ENCODE peak calls at places on chromosomes 5 and 9, in six cellular contexts. H is H1, U is HepG2, L is K562, K is esophagus muscularis mucosa, W is ovary. Y is an unnamed sample.

GRCh38 chr9:110220809-110221208 is 12.8 kb upstream of the C9orf152 start:
- DNase-seq in H (no peak), K (no peak), W (no peak), U (peak), L (no peak), Y (no peak)

GRCh38 chr9:14437336-14438231 is 123.6 kb upstream of the NFIB start:
- DNase-seq in K (no peak), H (no peak), L (no peak), W (peak), U (no peak), Y (no peak)

GRCh38 chr9:128280084-128280622 is 4.1 kb downstream of the SWI5 start:
- DNase-seq in H (no peak), W (no peak), U (no peak), K (no peak), L (no peak), Y (no peak)

GRCh38 chr5:171122372-171122771 is 186.7 kb upstream of the TLX3 start:
- DNase-seq in K (no peak), U (no peak), H (no peak), L (no peak), W (no peak), Y (no peak)

GRCh38 chr5:113276001-113276400 is 158.8 kb downstream of the TSSK1B start:
- DNase-seq in K (no peak), W (no peak), U (no peak), H (no peak), L (no peak), Y (no peak)

GRCh38 chr9:137607141-137607857 is 1.8 kb downstream of the ARRDC1 start:
- DNase-seq in U (no peak), W (no peak), K (no peak), H (no peak), L (no peak), Y (no peak)

GRCh38 chr5:73722224-73722623 is 96.2 kb downstream of the ARHGEF28 start:
- DNase-seq in H (no peak), L (no peak), W (no peak), U (no peak), K (no peak), Y (no peak)

GRCh38 chr5:130871346-130872086 is 293.5 kb downstream of the HINT1 start:
- DNase-seq in U (peak), W (no peak), L (peak), H (no peak), K (no peak), Y (peak)

GRCh38 chr5:139637438-139638089 is 10.6 kb upstream of the CXXC5 start:
- DNase-seq in W (peak), L (peak), U (peak), K (peak), H (no peak), Y (peak)

GRCh38 chr5:74034738-74035137 is 408.7 kb downstream of the ARHGEF28 start:
- DNase-seq in L (no peak), U (no peak), H (no peak), K (no peak), W (no peak), Y (no peak)

GRCh38 chr5:135031146-135031812 is 2.7 kb downstream of the PITX1 start:
- DNase-seq in W (no peak), U (no peak), H (no peak), K (no peak), L (no peak), Y (no peak)

GRCh38 chr5:160064441-160064840 is 54.8 kb downstream of the PWWP2A start:
- DNase-seq in H (no peak), L (peak), K (no peak), U (no peak), W (no peak), Y (peak)

GRCh38 chr5:75052461-75053285 is at the start of gene GCNT4:
- DNase-seq in H (no peak), L (no peak), K (no peak), U (no peak), W (peak), Y (peak)

GRCh38 chr5:170745481-170746061 is 38.0 kb upstream of the GABRP start:
- DNase-seq in U (no peak), W (no peak), L (no peak), H (peak), K (peak), Y (peak)

GRCh38 chr9:78707481-78707977 is 410.6 kb downstream of the PSAT1 start:
- DNase-seq in U (no peak), L (no peak), W (no peak), H (no peak), K (no peak), Y (no peak)
- TF ChIP-seq EP300 in U (no peak), L (no peak), W (no peak), H (no peak), K (no peak), Y (no peak)

GRCh38 chr5:55966284-55966683 is 28.5 kb downstream of the IL6ST start:
- DNase-seq in L (no peak), W (no peak), K (no peak), H (no peak), U (no peak), Y (no peak)

GRCh38 chr5:55959208-55959607 is 35.6 kb downstream of the IL6ST start:
- DNase-seq in L (no peak), W (no peak), H (no peak), U (no peak), K (no peak), Y (no peak)

GRCh38 chr5:55965525-55965924 is 29.2 kb downstream of the IL6ST start:
- DNase-seq in W (no peak), H (no peak), K (no peak), L (no peak), U (no peak), Y (no peak)

GRCh38 chr5:55960779-55961178 is 34.0 kb downstream of the IL6ST start:
- DNase-seq in U (no peak), H (no peak), L (no peak), K (no peak), W (no peak), Y (no peak)
- TF ChIP-seq EP300 in U (no peak), H (no peak), L (no peak), K (no peak), W (no peak), Y (no peak)

DNA sequence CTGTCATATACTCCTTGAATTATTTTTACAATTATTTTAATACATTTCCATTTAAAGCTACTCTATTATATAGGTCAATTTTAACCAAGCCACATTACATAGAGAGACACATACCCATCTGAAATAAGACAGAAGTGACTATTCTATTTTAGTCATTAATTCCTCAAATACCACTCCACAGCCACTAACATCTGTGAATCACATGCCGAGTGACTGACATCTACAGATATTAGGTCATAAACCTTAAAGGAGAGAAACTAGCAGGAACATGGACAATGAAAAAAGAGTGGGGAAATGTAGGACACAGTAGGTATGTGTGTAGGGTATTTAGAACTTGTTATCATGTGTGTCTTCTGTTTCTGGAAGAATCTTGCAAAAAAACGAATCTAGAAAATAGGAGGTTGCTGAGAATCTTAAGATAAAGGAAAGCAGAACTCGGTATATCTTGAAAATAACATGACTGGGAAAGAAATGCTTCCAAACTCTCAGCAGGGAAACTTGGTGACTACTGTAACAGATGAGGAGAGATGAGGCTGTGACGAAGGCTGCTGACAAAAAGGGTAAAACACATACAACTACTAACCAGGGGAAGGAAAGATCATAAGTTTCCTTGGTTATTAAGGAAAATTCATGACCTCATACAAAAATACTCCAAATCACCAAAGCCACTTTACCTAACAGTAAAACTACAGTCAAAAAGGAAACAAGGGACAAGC is 84.6 kb downstream of the PLPP1 start:
- DNase-seq in W (no peak), H (no peak), L (no peak), K (no peak), U (no peak), Y (no peak)
- TF ChIP-seq EP300 in W (no peak), H (no peak), L (no peak), K (no peak), U (no peak), Y (no peak)

GRCh38 chr5:120139039-120139438 is 325.1 kb upstream of the PRR16 start:
- DNase-seq in H (no peak), W (no peak), L (peak), K (no peak), U (peak), Y (no peak)
- TF ChIP-seq EP300 in H (no peak), W (peak), L (no peak), K (peak), U (no peak), Y (no peak)

GRCh38 chr9:107243757-107244156 is 39.3 kb upstream of the RAD23B start:
- DNase-seq in L (peak), W (no peak), H (no peak), U (peak), K (no peak), Y (peak)
- TF ChIP-seq EP300 in L (no peak), W (no peak), H (no peak), U (peak), K (no peak), Y (no peak)

GRCh38 chr9:12921621-12922020 is 146.8 kb downstream of the LURAP1L start:
- DNase-seq in K (no peak), H (no peak), L (no peak), W (no peak), U (no peak), Y (no peak)

GRCh38 chr9:12922209-12922914 is 147.5 kb downstream of the LURAP1L start:
- DNase-seq in H (no peak), W (no peak), K (no peak), L (no peak), U (no peak), Y (no peak)

GRCh38 chr9:12923472-12924009 is 148.7 kb downstream of the LURAP1L start:
- DNase-seq in L (no peak), W (no peak), U (no peak), K (no peak), H (no peak), Y (no peak)
- TF ChIP-seq EP300 in L (no peak), W (peak), U (no peak), K (peak), H (no peak), Y (peak)

DNA sequence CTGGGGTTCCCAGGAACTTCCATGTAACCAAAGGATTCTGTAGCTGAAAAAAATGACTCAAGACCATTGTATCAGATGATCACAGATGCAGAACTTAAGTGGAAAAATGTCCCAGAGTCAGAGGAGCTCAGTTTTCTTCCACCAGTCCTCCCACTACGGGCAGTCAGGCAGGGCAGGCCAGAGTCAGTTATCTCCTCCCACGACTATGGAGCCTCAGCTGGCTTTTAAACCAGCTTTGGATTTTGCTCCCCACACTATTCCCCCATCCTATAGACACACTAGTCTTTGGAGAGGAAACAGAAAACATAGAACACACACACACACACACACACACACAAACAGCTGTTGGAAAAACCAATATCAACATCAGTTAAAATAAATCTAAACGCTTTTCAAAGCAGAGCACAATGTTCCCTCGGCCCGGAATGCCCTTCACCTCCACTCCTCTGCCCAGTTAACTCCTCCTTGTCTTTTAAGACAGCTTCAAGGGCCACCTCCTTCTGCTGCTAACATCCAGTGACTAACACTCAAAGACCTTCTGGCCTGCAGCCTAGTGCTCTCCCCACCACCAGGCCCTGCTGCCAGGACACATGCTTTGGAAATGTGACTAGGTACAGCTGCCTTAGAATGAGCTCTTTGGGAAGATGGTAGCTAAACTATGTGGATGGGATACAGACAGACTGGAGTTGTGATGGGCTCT is 56.8 kb downstream of the NIPAL4 start:
- DNase-seq in W (peak), H (no peak), U (no peak), L (no peak), K (no peak), Y (no peak)
- TF ChIP-seq EP300 in W (no peak), H (no peak), U (no peak), L (no peak), K (peak), Y (peak)